ENCODE peak calls at places on chromosomes 16 and 17, in nine cellular contexts. W is activated CD4-positive, alpha-beta memory T cell treated with anti-CD3 and anti-CD28 coated beads, Interleukin-2, amount 10 ng/mL, durations not matched to agents 7 days and 5 days; S is stimulated activated CD4-positive, alpha-beta T cell treated with anti-CD3 and anti-CD28 coated beads, TNF-alpha, amount 100 ng/mL, for 48 hours; D is CD8-positive, alpha-beta memory T cell; A is retina; T is erythroblast; C is ELR; Y is activated naive CD4-positive, alpha-beta T cell treated with Interleukin-2 at 50 U/mL for 16 hours; K is activated T-cell treated with anti-CD3 and anti-CD28 coated beads, Interleukin-2, amount 50 U/mL, for 72 hours. M is an unnamed sample.

GRCh38 chr17:6936370-6937028 is 59.4 kb upstream of the ALOX12 start:
- DNase-seq in W (peak), S (no peak), D (no peak), A (no peak), T (no peak), C (no peak), Y (peak), K (peak), M (no peak)

GRCh38 chr17:8332128-8332527 is 7.5 kb upstream of the ODF4 start:
- DNase-seq in W (no peak), S (no peak), D (no peak), A (no peak), T (no peak), C (no peak), Y (no peak), K (no peak), M (no peak)

GRCh38 chr17:81519284-81520020 is 6.9 kb upstream of the ACTG1 start:
- DNase-seq in W (peak), S (no peak), D (peak), A (peak), T (no peak), C (peak), Y (peak), K (peak), M (no peak)

GRCh38 chr16:27217256-27217655 is 13.9 kb downstream of the KDM8 start:
- DNase-seq in W (no peak), S (no peak), D (no peak), A (peak), T (no peak), C (peak), Y (no peak), K (no peak), M (peak)

GRCh38 chr17:49005140-49005539 is 8.0 kb downstream of the IGF2BP1 start:
- DNase-seq in W (no peak), S (no peak), D (no peak), A (no peak), T (no peak), C (no peak), Y (no peak), K (no peak), M (no peak)

GRCh38 chr17:59791603-59792457 is 84.4 kb downstream of the VMP1 start:
- DNase-seq in W (no peak), S (no peak), D (no peak), A (no peak), T (no peak), C (no peak), Y (no peak), K (no peak), M (peak)

GRCh38 chr17:29929006-29929543 is 953 bp downstream of the SSH2 start:
- DNase-seq in W (peak), S (no peak), D (no peak), A (no peak), T (peak), C (peak), Y (no peak), K (peak), M (peak)

GRCh38 chr16:31880322-31880979 is 6.8 kb downstream of the ZNF267 start:
- DNase-seq in W (peak), S (no peak), D (no peak), A (no peak), T (peak), C (peak), Y (peak), K (peak), M (peak)

GRCh38 chr17:57940217-57940616 is 15.0 kb downstream of the CUEDC1 start:
- DNase-seq in W (no peak), S (no peak), D (no peak), A (no peak), T (no peak), C (no peak), Y (no peak), K (no peak), M (no peak)

GRCh38 chr16:27365142-27366089 is 36.6 kb upstream of the IL21R start:
- DNase-seq in W (no peak), S (no peak), D (no peak), A (no peak), T (no peak), C (peak), Y (no peak), K (no peak), M (peak)

GRCh38 chr17:44132275-44132821 is 8.9 kb upstream of the HDAC5 start:
- DNase-seq in W (no peak), S (no peak), D (no peak), A (no peak), T (peak), C (peak), Y (no peak), K (no peak), M (no peak)

GRCh38 chr17:78140169-78141051 is 5.8 kb upstream of the C17orf99 start:
- DNase-seq in W (peak), S (peak), D (peak), A (peak), T (peak), C (peak), Y (peak), K (peak), M (peak)

GRCh38 chr17:73057196-73057595 is 35.3 kb downstream of the SLC39A11 start:
- DNase-seq in W (no peak), S (no peak), D (no peak), A (no peak), T (no peak), C (no peak), Y (no peak), K (no peak), M (no peak)

GRCh38 chr16:85329059-85329812 is 217.0 kb upstream of the CIBAR2 start:
- DNase-seq in W (no peak), S (no peak), D (no peak), A (peak), T (no peak), C (peak), Y (no peak), K (no peak), M (no peak)

GRCh38 chr17:5135726-5136579 is 20.1 kb downstream of the USP6 start:
- DNase-seq in W (no peak), S (no peak), D (no peak), A (no peak), T (no peak), C (no peak), Y (no peak), K (no peak), M (no peak)

GRCh38 chr16:73076291-73076959 is 28.5 kb upstream of the ZFHX3 start:
- DNase-seq in W (no peak), S (no peak), D (no peak), A (no peak), T (no peak), C (no peak), Y (no peak), K (no peak), M (no peak)

GRCh38 chr17:7856081-7856791 is 1.1 kb downstream of the NAA38 start:
- DNase-seq in W (peak), S (no peak), D (no peak), A (peak), T (peak), C (peak), Y (peak), K (no peak), M (peak)

GRCh38 chr17:73633736-73634135 is 10.5 kb downstream of the SDK2 start:
- DNase-seq in W (no peak), S (no peak), D (no peak), A (no peak), T (no peak), C (no peak), Y (no peak), K (no peak), M (no peak)

GRCh38 chr16:79372504-79373184 is 227.9 kb downstream of the MAF start:
- DNase-seq in W (peak), S (peak), D (peak), A (peak), T (no peak), C (peak), Y (peak), K (peak), M (no peak)

GRCh38 chr17:73293480-73293911 is 18.3 kb downstream of the CDC42EP4 start:
- DNase-seq in W (no peak), S (no peak), D (no peak), A (no peak), T (no peak), C (peak), Y (no peak), K (no peak), M (peak)

GRCh38 chr17:19372004-19372365 is 6.3 kb upstream of the MAPK7 start:
- DNase-seq in W (no peak), S (no peak), D (no peak), A (no peak), T (no peak), C (no peak), Y (no peak), K (no peak), M (no peak)

GRCh38 chr16:50809561-50809960 is 67.7 kb downstream of the CYLD start:
- DNase-seq in W (no peak), S (no peak), D (no peak), A (no peak), T (no peak), C (no peak), Y (no peak), K (no peak), M (no peak)

GRCh38 chr16:87065781-87066694 is 251.2 kb downstream of the C16orf95 start:
- DNase-seq in W (no peak), S (no peak), D (no peak), A (no peak), T (no peak), C (no peak), Y (no peak), K (no peak), M (no peak)

GRCh38 chr17:74235040-74235581 is 21.7 kb downstream of the TTYH2 start:
- DNase-seq in W (no peak), S (no peak), D (no peak), A (no peak), T (peak), C (no peak), Y (no peak), K (no peak), M (peak)